ENCODE peak calls at places on chromosomes 3 and 15, in four cellular contexts. D, L, S and W are unnamed samples.

GRCh38 chr3:118960876-118961275 is 73.8 kb downstream of the IGSF11 start:
- DNase-seq in D (no peak), L (no peak), S (no peak), W (no peak)

GRCh38 chr15:77846360-77846759 is 213.6 kb upstream of the LINGO1 start:
- DNase-seq in D (no peak), L (no peak), S (no peak), W (no peak)

GRCh38 chr3:140898340-140899180 is 43.1 kb upstream of the SLC25A36 start:
- DNase-seq in D (no peak), L (peak; percentile 30), S (no peak), W (no peak)

GRCh38 chr3:136728918-136729317 is 23.3 kb downstream of the STAG1 start:
- DNase-seq in D (no peak), L (no peak), S (no peak), W (no peak)

GRCh38 chr3:172648736-172649135 is 62.1 kb downstream of the NCEH1 start:
- DNase-seq in D (no peak), L (no peak), S (no peak), W (no peak)

GRCh38 chr3:44342191-44342790 is 3.7 kb downstream of the TCAIM start:
- DNase-seq in D (no peak), L (no peak), S (no peak), W (no peak)

GRCh38 chr3:66986406-66986805 is 11.7 kb upstream of the KBTBD8 start:
- DNase-seq in D (no peak), L (no peak), S (no peak), W (no peak)

GRCh38 chr3:31077826-31078225 is 183.4 kb upstream of the GADL1 start:
- DNase-seq in D (no peak), L (no peak), S (no peak), W (no peak)

GRCh38 chr15:92035961-92036360 is 182.5 kb downstream of the SLCO3A1 start:
- DNase-seq in D (no peak), L (no peak), S (no peak), W (no peak)

GRCh38 chr3:126746395-126747177 is 42.5 kb downstream of the CHCHD6 start:
- DNase-seq in D (no peak), L (no peak), S (no peak), W (peak; percentile 54)

GRCh38 chr3:190432216-190432615 is 17.5 kb downstream of the TMEM207 start:
- DNase-seq in D (no peak), L (no peak), S (no peak), W (no peak)

GRCh38 chr3:47824541-47825473 is 21.9 kb downstream of the DHX30 start:
- DNase-seq in D (peak; percentile 85), L (peak; percentile 74), S (peak; percentile 73), W (peak; percentile 86)

GRCh38 chr3:161096771-161097367 is 8.3 kb downstream of the B3GALNT1 start:
- DNase-seq in D (no peak), L (no peak), S (no peak), W (no peak)

GRCh38 chr3:65831733-65832425 is 206.8 kb downstream of the MAGI1 start:
- DNase-seq in D (no peak), L (no peak), S (no peak), W (no peak)

GRCh38 chr15:92170897-92171296 is 222.8 kb upstream of the ST8SIA2 start:
- DNase-seq in D (no peak), L (no peak), S (no peak), W (no peak)

GRCh38 chr3:126552688-126553283 is 5.9 kb downstream of the C3orf22 start:
- DNase-seq in D (peak; percentile 61), L (no peak), S (no peak), W (no peak)

GRCh38 chr3:129234441-129234840 is 15.0 kb upstream of the COPG1 start:
- DNase-seq in D (no peak), L (no peak), S (no peak), W (no peak)

GRCh38 chr15:101808201-101808600 is 3.8 kb upstream of the OR4F15 start:
- DNase-seq in D (no peak), L (no peak), S (no peak), W (no peak)

GRCh38 chr3:98564282-98565005 is 29.0 kb downstream of the CPOX start:
- DNase-seq in D (no peak), L (no peak), S (peak; percentile 29), W (no peak)

GRCh38 chr15:47484119-47484518 is 233.2 kb upstream of the SEMA6D start:
- DNase-seq in D (no peak), L (no peak), S (no peak), W (no peak)

GRCh38 chr3:72890166-72890925 is 2.5 kb downstream of the GXYLT2 start:
- DNase-seq in D (no peak), L (no peak), S (no peak), W (peak; percentile 43)

GRCh38 chr15:89820651-89821611 is 6.3 kb upstream of the ANPEP start:
- DNase-seq in D (peak; percentile 67), L (no peak), S (no peak), W (no peak)

GRCh38 chr3:168570404-168571173 is 474.9 kb upstream of the GOLIM4 start:
- DNase-seq in D (no peak), L (no peak), S (no peak), W (no peak)

GRCh38 chr3:9777695-9778023 is 7.9 kb upstream of the CAMK1 start:
- DNase-seq in D (no peak), L (no peak), S (no peak), W (no peak)

GRCh38 chr15:67413770-67414429 is 107.0 kb upstream of the C15orf61 start:
- DNase-seq in D (no peak), L (no peak), S (no peak), W (no peak)

GRCh38 chr15:25691544-25692430 is 171.3 kb downstream of the ATP10A start:
- DNase-seq in D (peak; percentile 63), L (no peak), S (no peak), W (no peak)

GRCh38 chr3:171991166-171991565 is 48.2 kb upstream of the FNDC3B start:
- DNase-seq in D (no peak), L (no peak), S (no peak), W (no peak)

GRCh38 chr3:89300976-89301375 is 193.6 kb downstream of the EPHA3 start:
- DNase-seq in D (no peak), L (no peak), S (no peak), W (no peak)

GRCh38 chr15:101480613-101481380 is 8.7 kb downstream of the PCSK6 start:
- DNase-seq in D (no peak), L (no peak), S (no peak), W (no peak)

GRCh38 chr3:46884929-46885328 is 7.4 kb downstream of the PTH1R start:
- DNase-seq in D (no peak), L (no peak), S (no peak), W (no peak)

GRCh38 chr3:156389151-156389760 is 165.7 kb downstream of the SSR3 start:
- DNase-seq in D (no peak), L (no peak), S (no peak), W (no peak)